ENCODE peak calls at places on chromosomes 6 and 20, in five cellular contexts. A, M, R, W and U are unnamed samples.

GRCh38 chr20:7383218-7383617 is 557.0 kb downstream of the HAO1 start:
- DNase-seq in A (no peak), M (no peak), R (no peak), W (no peak), U (no peak)

GRCh38 chr6:157821342-157822033 is 1.6 kb upstream of the SNX9 start:
- DNase-seq in A (no peak), M (no peak), R (no peak), W (no peak), U (no peak)

GRCh38 chr20:15317546-15318242 is 980.3 kb upstream of the FLRT3 start:
- DNase-seq in A (peak), M (no peak), R (no peak), W (no peak), U (no peak)

GRCh38 chr20:35304956-35305355 is 12.7 kb upstream of the FAM83C start:
- DNase-seq in A (no peak), M (no peak), R (no peak), W (no peak), U (peak)

GRCh38 chr6:43173496-43174262 is 2.6 kb downstream of the SRF start:
- DNase-seq in A (peak), M (no peak), R (no peak), W (no peak), U (no peak)

GRCh38 chr20:59455392-59456341 is 148.7 kb upstream of the PHACTR3 start:
- DNase-seq in A (peak), M (peak), R (no peak), W (no peak), U (no peak)

GRCh38 chr6:75450903-75451302 is 42.7 kb downstream of the FILIP1 start:
- DNase-seq in A (no peak), M (no peak), R (no peak), W (no peak), U (no peak)

GRCh38 chr6:133815313-133815712 is 73.6 kb upstream of the TCF21 start:
- DNase-seq in A (no peak), M (peak), R (no peak), W (no peak), U (no peak)

GRCh38 chr6:19492631-19493030 is 344.5 kb upstream of the ID4 start:
- DNase-seq in A (no peak), M (no peak), R (no peak), W (no peak), U (no peak)

GRCh38 chr6:5102266-5102970 is 17.3 kb downstream of the PPP1R3G start:
- DNase-seq in A (no peak), M (no peak), R (no peak), W (no peak), U (no peak)

GRCh38 chr6:110971458-110971857 is 10.4 kb upstream of the RPF2 start:
- DNase-seq in A (no peak), M (peak), R (no peak), W (no peak), U (no peak)

GRCh38 chr6:125598422-125598821 is 151.0 kb upstream of the HEY2 start:
- DNase-seq in A (no peak), M (peak), R (no peak), W (peak), U (peak)

GRCh38 chr6:26249709-26249958 is 115.4 kb upstream of the BTN3A2 start:
- DNase-seq in A (peak), M (no peak), R (no peak), W (no peak), U (no peak)

GRCh38 chr6:97085772-97086171 is 161.2 kb downstream of the KLHL32 start:
- DNase-seq in A (no peak), M (peak), R (no peak), W (no peak), U (no peak)

GRCh38 chr6:116268589-116269293 is 11.0 kb downstream of the TSPYL1 start:
- DNase-seq in A (peak), M (peak), R (no peak), W (peak), U (no peak)

GRCh38 chr6:27157461-27158315 is 89.8 kb upstream of the PRSS16 start:
- DNase-seq in A (peak), M (peak), R (no peak), W (no peak), U (no peak)

GRCh38 chr6:87026961-87027360 is 67.9 kb downstream of the CGA start:
- DNase-seq in A (no peak), M (peak), R (no peak), W (no peak), U (no peak)